ENCODE peak calls at places on chromosome 15, in five cellular contexts. C, N, R, A and T are unnamed samples.

GRCh38 chr15:63089260-63090043 is 32.2 kb upstream of the LACTB start:
- DNase-seq in R (peak), A (peak), N (no peak), C (no peak), T (no peak)

GRCh38 chr15:32649336-32649735 is 7.8 kb downstream of the SCG5 start:
- DNase-seq in R (no peak), A (peak), N (no peak), C (no peak), T (no peak)

GRCh38 chr15:87213646-87214045 is 1042.9 kb downstream of the NTRK3 start:
- DNase-seq in N (no peak), R (no peak), C (no peak), A (peak), T (no peak)

GRCh38 chr15:75067123-75067854 is 43.9 kb downstream of the PPCDC start:
- DNase-seq in A (peak), R (no peak), C (peak), N (no peak), T (no peak)

GRCh38 chr15:38872732-38873131 is 308.1 kb upstream of the RASGRP1 start:
- DNase-seq in C (no peak), N (no peak), R (no peak), A (no peak), T (no peak)

GRCh38 chr15:48102167-48102566 is 18.6 kb upstream of the SLC24A5 start:
- DNase-seq in N (no peak), C (no peak), R (no peak), A (no peak), T (no peak)

GRCh38 chr15:41018534-41018933 is 65.3 kb downstream of the CHAC1 start:
- DNase-seq in C (no peak), A (peak), N (no peak), R (peak), T (no peak)

GRCh38 chr15:40844543-40844981 is 714 bp downstream of the SPINT1 start:
- DNase-seq in A (no peak), R (peak), C (peak), N (no peak), T (peak)

GRCh38 chr15:42796955-42797779 is 60.2 kb upstream of the CDAN1 start:
- DNase-seq in A (peak), C (no peak), R (no peak), N (no peak), T (no peak)

GRCh38 chr15:38885477-38885952 is 320.9 kb upstream of the RASGRP1 start:
- DNase-seq in R (no peak), C (no peak), A (peak), N (no peak), T (no peak)

GRCh38 chr15:83436513-83437158 is 10.5 kb upstream of the SH3GL3 start:
- DNase-seq in N (no peak), R (no peak), A (peak), C (no peak), T (no peak)

GRCh38 chr15:31361764-31362120 is 35.1 kb downstream of the KLF13 start:
- DNase-seq in N (peak), R (no peak), A (peak), C (no peak), T (no peak)

GRCh38 chr15:94262201-94262600 is 30.8 kb downstream of the MCTP2 start:
- DNase-seq in C (no peak), N (no peak), A (no peak), R (no peak), T (no peak)

GRCh38 chr15:38041576-38041975 is 107.1 kb downstream of the TMCO5A start:
- DNase-seq in N (no peak), R (no peak), A (peak), C (no peak), T (no peak)

GRCh38 chr15:72516734-72517133 is 42.6 kb downstream of the ARIH1 start:
- DNase-seq in N (no peak), R (no peak), A (no peak), C (no peak), T (no peak)

GRCh38 chr15:67146214-67146613 is 80.8 kb downstream of the SMAD3 start:
- DNase-seq in A (peak), C (no peak), R (no peak), N (peak), T (no peak)

GRCh38 chr15:29888651-29889050 is 66.4 kb upstream of the TJP1 start:
- DNase-seq in R (peak), N (no peak), C (no peak), A (peak), T (no peak)

GRCh38 chr15:76012021-76012551 is at the start of gene NRG4:
- DNase-seq in A (peak), C (no peak), R (no peak), N (no peak), T (no peak)

GRCh38 chr15:26971303-26972018 is 480 bp downstream of the GABRG3 start:
- DNase-seq in R (no peak), A (no peak), N (no peak), C (no peak), T (no peak)

GRCh38 chr15:74307827-74308642 is 59.4 kb downstream of the CYP11A1 start:
- DNase-seq in N (no peak), C (peak), R (peak), A (peak), T (no peak)

GRCh38 chr15:47737424-47737823 is 20.1 kb downstream of the SEMA6D start:
- DNase-seq in N (no peak), R (no peak), C (no peak), A (peak), T (no peak)

GRCh38 chr15:70323111-70323851 is 225.6 kb upstream of the TLE3 start:
- DNase-seq in N (no peak), C (no peak), R (peak), A (peak), T (no peak)

GRCh38 chr15:39887832-39888231 is 32.2 kb downstream of the GPR176 start:
- DNase-seq in A (peak), N (no peak), C (no peak), R (no peak), T (no peak)

GRCh38 chr15:25175033-25175788 is 220.4 kb downstream of the SNRPN start:
- DNase-seq in C (peak), N (peak), A (no peak), R (peak), T (peak)

GRCh38 chr15:45037936-45038335 is 14.9 kb downstream of the SORD start:
- DNase-seq in C (no peak), N (no peak), R (no peak), A (no peak), T (no peak)

GRCh38 chr15:71162309-71162708 is 47.0 kb downstream of the THSD4 start:
- DNase-seq in R (no peak), A (no peak), C (no peak), N (no peak), T (no peak)

GRCh38 chr15:68821898-68822380 is 1.2 kb upstream of the ANP32A start:
- DNase-seq in N (no peak), A (no peak), C (no peak), R (no peak), T (no peak)

GRCh38 chr15:51908312-51908711 is 63.3 kb downstream of the LEO1 start:
- DNase-seq in N (no peak), A (no peak), C (no peak), R (no peak), T (no peak)

GRCh38 chr15:50141856-50142255 is 22.8 kb upstream of the ATP8B4 start:
- DNase-seq in C (no peak), N (no peak), A (no peak), R (no peak), T (no peak)

GRCh38 chr15:96234109-96234892 is 96.2 kb upstream of the NR2F2 start:
- DNase-seq in C (no peak), A (peak), R (no peak), N (no peak), T (no peak)

GRCh38 chr15:38547255-38547997 is 17.2 kb downstream of the RASGRP1 start:
- DNase-seq in N (no peak), C (no peak), R (no peak), A (peak), T (no peak)

GRCh38 chr15:34773013-34773412 is 18.2 kb upstream of the GJD2 start:
- DNase-seq in C (no peak), A (no peak), N (no peak), R (no peak), T (no peak)

GRCh38 chr15:71489570-71489969 is 320.8 kb upstream of the NR2E3 start:
- DNase-seq in A (no peak), N (no peak), R (no peak), C (no peak), T (no peak)

GRCh38 chr15:72155021-72155621 is 36.9 kb downstream of the SENP8 start:
- DNase-seq in R (peak), N (peak), A (peak), C (no peak), T (peak)

GRCh38 chr15:101047301-101047781 is 128.2 kb downstream of the LRRK1 start:
- DNase-seq in N (no peak), A (no peak), C (no peak), R (peak), T (peak)

GRCh38 chr15:89068325-89068784 is 19.9 kb upstream of the ABHD2 start:
- DNase-seq in A (peak), C (no peak), R (peak), N (no peak), T (no peak)

GRCh38 chr15:92409521-92409920 is 15.8 kb downstream of the ST8SIA2 start:
- DNase-seq in A (no peak), R (no peak), C (no peak), N (no peak), T (no peak)

GRCh38 chr15:92411256-92411655 is 17.6 kb downstream of the ST8SIA2 start:
- DNase-seq in R (no peak), C (no peak), A (no peak), N (no peak), T (no peak)

GRCh38 chr15:92413511-92413910 is 19.8 kb downstream of the ST8SIA2 start:
- DNase-seq in R (no peak), A (no peak), C (no peak), N (no peak), T (no peak)

GRCh38 chr15:92409006-92409405 is 15.3 kb downstream of the ST8SIA2 start:
- DNase-seq in C (no peak), N (no peak), A (no peak), R (no peak), T (no peak)

GRCh38 chr15:92410544-92410943 is 16.9 kb downstream of the ST8SIA2 start:
- DNase-seq in R (no peak), A (no peak), C (no peak), N (no peak), T (no peak)
- H3K27ac ChIP-seq in R (no peak), A (no peak), C (no peak), N (no peak), T (no peak)

GRCh38 chr15:61380270-61380669 is 151.2 kb upstream of the RORA start:
- DNase-seq in R (no peak), C (no peak), N (no peak), A (no peak), T (no peak)

GRCh38 chr15:61381501-61381900 is 152.4 kb upstream of the RORA start:
- DNase-seq in N (no peak), R (no peak), C (no peak), A (no peak), T (no peak)

GRCh38 chr15:61387675-61388074 is 158.6 kb upstream of the RORA start:
- DNase-seq in C (no peak), R (no peak), N (no peak), A (no peak), T (no peak)

GRCh38 chr15:61382927-61383326 is 153.8 kb upstream of the RORA start:
- DNase-seq in N (no peak), A (no peak), R (no peak), C (no peak), T (no peak)

GRCh38 chr15:61383421-61383820 is 154.3 kb upstream of the RORA start:
- DNase-seq in N (no peak), R (no peak), C (no peak), A (peak), T (no peak)
- H3K27ac ChIP-seq in N (peak), R (no peak), C (no peak), A (no peak), T (no peak)

DNA sequence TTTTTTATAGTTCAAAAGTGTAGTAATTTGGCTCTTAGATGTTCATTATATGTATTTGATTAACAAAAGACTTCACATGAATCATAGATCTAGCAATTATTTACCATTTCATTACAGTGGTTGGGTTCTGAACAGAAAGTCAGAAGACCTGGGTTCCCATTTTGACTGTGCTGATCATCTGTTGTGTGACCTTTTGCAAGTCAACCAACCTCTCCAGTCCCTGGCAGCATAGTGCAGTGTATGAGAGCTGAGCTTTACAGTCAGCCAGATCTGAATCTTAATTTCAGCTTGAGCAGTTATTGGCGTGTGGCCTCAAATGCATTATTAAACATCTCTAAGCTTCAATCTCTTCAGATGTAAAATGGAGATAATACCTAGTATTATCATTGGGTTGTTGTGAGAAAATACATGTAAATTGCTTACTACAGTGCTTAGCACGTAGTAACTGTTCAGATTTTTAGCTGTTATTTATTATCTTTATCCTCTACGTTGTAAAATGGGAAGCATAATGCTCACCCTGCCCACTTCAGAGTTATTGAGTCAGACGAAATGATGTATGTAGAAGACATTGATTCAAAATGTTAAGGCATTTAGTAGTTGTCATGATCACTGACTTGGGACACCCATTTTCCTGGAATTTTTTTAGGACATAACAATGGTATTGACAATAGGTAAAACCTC is 104.0 kb downstream of the KLHL25 start:
- DNase-seq in N (no peak), C (peak), R (no peak), A (no peak), T (no peak)
- H3K27ac ChIP-seq in N (peak), C (peak), R (peak), A (peak), T (peak)

GRCh38 chr15:23420806-23421575 is 26.1 kb downstream of the GOLGA6L2 start:
- DNase-seq in R (no peak), N (no peak), C (no peak), A (no peak), T (no peak)

GRCh38 chr15:23422099-23422945 is 24.7 kb downstream of the GOLGA6L2 start:
- DNase-seq in R (no peak), A (peak), N (no peak), C (no peak), T (no peak)

GRCh38 chr15:23424111-23424904 is 22.7 kb downstream of the GOLGA6L2 start:
- DNase-seq in N (no peak), C (no peak), R (no peak), A (no peak), T (no peak)

DNA sequence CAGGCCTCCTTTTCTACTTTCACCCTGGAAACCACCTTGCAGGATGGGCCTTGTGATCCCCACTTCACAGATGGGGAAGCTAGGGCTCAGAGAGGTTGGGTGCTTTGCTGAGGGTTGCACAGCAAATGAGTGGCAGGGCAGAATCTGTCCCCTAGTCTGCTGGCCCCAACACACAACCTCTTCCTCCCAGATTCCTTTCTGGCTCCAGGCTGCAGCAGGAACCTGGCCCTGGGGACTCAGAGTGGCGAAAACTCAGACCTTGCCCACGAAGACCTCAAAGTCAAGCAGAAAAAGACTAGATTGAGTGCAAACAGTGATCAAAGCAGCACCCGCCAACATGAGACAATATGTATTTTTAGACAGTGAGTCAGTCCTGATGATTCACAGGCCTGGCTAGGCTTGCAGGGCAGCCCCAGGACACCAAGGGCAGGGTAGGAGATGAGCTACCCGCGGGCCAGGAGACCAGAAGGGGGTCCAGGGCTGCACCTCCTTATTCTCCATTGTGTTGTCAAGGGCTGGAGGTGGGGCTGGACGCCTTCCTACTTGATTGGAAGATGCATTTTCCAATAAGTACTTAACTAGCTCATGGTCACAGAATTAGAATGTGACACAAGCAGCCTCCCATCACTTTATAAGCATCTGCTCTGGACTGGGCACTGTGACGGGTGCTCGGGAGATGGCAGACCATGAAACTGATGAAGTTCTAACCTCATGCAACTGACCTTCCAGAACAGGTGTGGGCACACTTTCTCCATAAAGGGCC is 23.9 kb downstream of the GOLGA6L2 start:
- DNase-seq in R (no peak), A (peak), N (no peak), C (no peak), T (no peak)
- H3K27ac ChIP-seq in R (peak), A (no peak), N (no peak), C (no peak), T (no peak)

GRCh38 chr15:27990411-27991338 is 108.4 kb downstream of the OCA2 start:
- DNase-seq in R (no peak), C (no peak), A (no peak), N (no peak), T (no peak)

GRCh38 chr15:27993996-27994775 is 104.9 kb downstream of the OCA2 start:
- DNase-seq in N (no peak), C (no peak), A (no peak), R (no peak), T (no peak)

GRCh38 chr15:27989428-27989827 is 109.7 kb downstream of the OCA2 start:
- DNase-seq in R (no peak), N (no peak), C (no peak), A (no peak), T (no peak)

GRCh38 chr15:27989838-27990237 is 109.3 kb downstream of the OCA2 start:
- DNase-seq in R (no peak), N (no peak), A (no peak), C (no peak), T (no peak)

DNA sequence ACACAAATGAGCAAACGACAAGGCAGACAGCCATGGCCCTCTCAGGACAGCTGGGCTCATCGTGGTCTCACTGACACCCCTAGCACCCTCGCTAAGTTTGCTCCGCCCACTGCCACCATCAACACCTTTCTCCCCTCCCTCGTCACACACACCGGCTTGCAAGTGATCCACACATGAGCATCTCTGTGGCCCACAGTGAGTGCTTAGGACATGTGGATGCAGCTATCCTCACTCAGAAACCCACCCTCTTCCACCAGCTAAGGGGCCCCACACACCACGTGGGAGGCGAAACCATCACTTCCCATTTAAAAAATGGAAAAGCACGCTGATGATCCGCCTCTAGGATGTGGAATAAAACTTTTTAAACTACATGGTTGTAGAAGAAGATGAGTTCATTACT is 105.6 kb downstream of the OCA2 start:
- DNase-seq in C (no peak), N (no peak), R (no peak), A (no peak), T (no peak)
- H3K27ac ChIP-seq in C (no peak), N (no peak), R (no peak), A (no peak), T (no peak)